ENCODE peak calls at places on chromosome 12, in seven cellular contexts. One of them, this sample, is unnamed.

GRCh38 chr12:69991683-69992297 is 166.8 kb downstream of the MYRFL start:
- DNase-seq in activated naive CD8-positive, alpha-beta T cell treated with anti-CD3 and anti-CD28 coated beads, Interleukin-2, amount 50 U/mL, for 24 hours: no peak
- DNase-seq in NCI-H2171: no peak
- DNase-seq in COR-L47: no peak
- DNase-seq in T-cell: no peak
- DNase-seq in Caco-2: no peak
- DNase-seq in cardiac muscle cell: no peak
- DNase-seq in this sample: no peak

GRCh38 chr12:102740157-102741032 is 176.6 kb downstream of the PAH start:
- DNase-seq in activated naive CD8-positive, alpha-beta T cell treated with anti-CD3 and anti-CD28 coated beads, Interleukin-2, amount 50 U/mL, for 24 hours: no peak
- DNase-seq in NCI-H2171: peak; percentile 43
- DNase-seq in COR-L47: peak; percentile 16
- DNase-seq in T-cell: no peak
- DNase-seq in Caco-2: no peak
- DNase-seq in cardiac muscle cell: peak; percentile 11
- DNase-seq in this sample: peak; percentile 57

GRCh38 chr12:10304161-10304574 is 3.5 kb upstream of the KLRD1 start:
- DNase-seq in activated naive CD8-positive, alpha-beta T cell treated with anti-CD3 and anti-CD28 coated beads, Interleukin-2, amount 50 U/mL, for 24 hours: peak; percentile 34
- DNase-seq in NCI-H2171: no peak
- DNase-seq in COR-L47: no peak
- DNase-seq in T-cell: no peak
- DNase-seq in Caco-2: no peak
- DNase-seq in cardiac muscle cell: no peak
- DNase-seq in this sample: peak; percentile 97

GRCh38 chr12:52280796-52281560 is 6.5 kb downstream of the KRT86 start:
- DNase-seq in activated naive CD8-positive, alpha-beta T cell treated with anti-CD3 and anti-CD28 coated beads, Interleukin-2, amount 50 U/mL, for 24 hours: no peak
- DNase-seq in NCI-H2171: no peak
- DNase-seq in COR-L47: no peak
- DNase-seq in T-cell: no peak
- DNase-seq in Caco-2: peak; percentile 69
- DNase-seq in cardiac muscle cell: no peak
- DNase-seq in this sample: peak; percentile 97

GRCh38 chr12:78864483-78865296 is at the start of gene SYT1:
- DNase-seq in activated naive CD8-positive, alpha-beta T cell treated with anti-CD3 and anti-CD28 coated beads, Interleukin-2, amount 50 U/mL, for 24 hours: no peak
- DNase-seq in NCI-H2171: peak; percentile 96
- DNase-seq in COR-L47: peak; percentile 96
- DNase-seq in T-cell: no peak
- DNase-seq in Caco-2: peak; percentile 71
- DNase-seq in cardiac muscle cell: peak; percentile 22
- DNase-seq in this sample: peak; percentile 61

GRCh38 chr12:49707127-49707811 is at the start of gene FMNL3:
- DNase-seq in activated naive CD8-positive, alpha-beta T cell treated with anti-CD3 and anti-CD28 coated beads, Interleukin-2, amount 50 U/mL, for 24 hours: peak; percentile 100
- DNase-seq in NCI-H2171: peak; percentile 96
- DNase-seq in COR-L47: peak; percentile 95
- DNase-seq in T-cell: peak; percentile 98
- DNase-seq in Caco-2: peak; percentile 96
- DNase-seq in cardiac muscle cell: peak; percentile 98
- DNase-seq in this sample: peak; percentile 97

GRCh38 chr12:52199294-52199920 is 7.6 kb upstream of the KRT80 start:
- DNase-seq in activated naive CD8-positive, alpha-beta T cell treated with anti-CD3 and anti-CD28 coated beads, Interleukin-2, amount 50 U/mL, for 24 hours: no peak
- DNase-seq in NCI-H2171: no peak
- DNase-seq in COR-L47: peak; percentile 90
- DNase-seq in T-cell: no peak
- DNase-seq in Caco-2: no peak
- DNase-seq in cardiac muscle cell: no peak
- DNase-seq in this sample: no peak

GRCh38 chr12:131751335-131751734 is 40.4 kb downstream of the SFSWAP start:
- DNase-seq in activated naive CD8-positive, alpha-beta T cell treated with anti-CD3 and anti-CD28 coated beads, Interleukin-2, amount 50 U/mL, for 24 hours: no peak
- DNase-seq in NCI-H2171: no peak
- DNase-seq in COR-L47: no peak
- DNase-seq in T-cell: no peak
- DNase-seq in Caco-2: no peak
- DNase-seq in cardiac muscle cell: no peak
- DNase-seq in this sample: no peak

GRCh38 chr12:120056739-120057138 is 59.8 kb downstream of the RAB35 start:
- DNase-seq in activated naive CD8-positive, alpha-beta T cell treated with anti-CD3 and anti-CD28 coated beads, Interleukin-2, amount 50 U/mL, for 24 hours: no peak
- DNase-seq in NCI-H2171: no peak
- DNase-seq in COR-L47: no peak
- DNase-seq in T-cell: no peak
- DNase-seq in Caco-2: no peak
- DNase-seq in cardiac muscle cell: no peak
- DNase-seq in this sample: no peak

GRCh38 chr12:43550831-43551270 is 1.2 kb downstream of the ADAMTS20 start:
- DNase-seq in activated naive CD8-positive, alpha-beta T cell treated with anti-CD3 and anti-CD28 coated beads, Interleukin-2, amount 50 U/mL, for 24 hours: no peak
- DNase-seq in NCI-H2171: no peak
- DNase-seq in COR-L47: no peak
- DNase-seq in T-cell: no peak
- DNase-seq in Caco-2: no peak
- DNase-seq in cardiac muscle cell: peak; percentile 31
- DNase-seq in this sample: no peak

GRCh38 chr12:129401572-129401971 is 502.3 kb downstream of the TMEM132D start:
- DNase-seq in activated naive CD8-positive, alpha-beta T cell treated with anti-CD3 and anti-CD28 coated beads, Interleukin-2, amount 50 U/mL, for 24 hours: no peak
- DNase-seq in NCI-H2171: no peak
- DNase-seq in COR-L47: no peak
- DNase-seq in T-cell: no peak
- DNase-seq in Caco-2: no peak
- DNase-seq in cardiac muscle cell: no peak
- DNase-seq in this sample: no peak

GRCh38 chr12:54051081-54051912 is 2.3 kb upstream of the HOXC4 start:
- DNase-seq in activated naive CD8-positive, alpha-beta T cell treated with anti-CD3 and anti-CD28 coated beads, Interleukin-2, amount 50 U/mL, for 24 hours: no peak
- DNase-seq in NCI-H2171: no peak
- DNase-seq in COR-L47: no peak
- DNase-seq in T-cell: no peak
- DNase-seq in Caco-2: no peak
- DNase-seq in cardiac muscle cell: no peak
- DNase-seq in this sample: no peak